ENCODE peak calls at places on chromosomes 16 and 17, in eight cellular contexts. H, G, M, N, F, Z, O and I are unnamed samples. For H3K4me1, the result is how much of the 10 kb centered on the place peaks cover.

GRCh38 chr17:50893183-50893993 is 27.2 kb upstream of the TOB1 start:
- DNase-seq in H (no peak), G (peak), M (peak), N (no peak), F (no peak), Z (peak), O (no peak), I (no peak)

GRCh38 chr17:6047966-6048365 is 22.2 kb upstream of the WSCD1 start:
- DNase-seq in H (no peak), G (no peak), M (no peak), N (no peak), F (no peak), Z (no peak), O (no peak), I (no peak)

GRCh38 chr17:80709090-80709695 is 164.6 kb downstream of the RPTOR start:
- DNase-seq in H (no peak), G (no peak), M (no peak), N (no peak), F (no peak), Z (no peak), O (no peak), I (no peak)

GRCh38 chr17:57284984-57285646 is 28.8 kb downstream of the MSI2 start:
- DNase-seq in H (peak), G (peak), M (peak), N (no peak), F (no peak), Z (no peak), O (no peak), I (peak)

GRCh38 chr17:75271955-75272847 is 1.2 kb upstream of the MIF4GD start:
- DNase-seq in H (no peak), G (no peak), M (no peak), N (no peak), F (no peak), Z (no peak), O (no peak), I (no peak)

GRCh38 chr16:57735755-57736418 is at the start of gene KATNB1:
- DNase-seq in H (no peak), G (no peak), M (no peak), N (no peak), F (peak), Z (no peak), O (no peak), I (peak)

GRCh38 chr17:66633322-66633965 is 201.5 kb upstream of the CACNG5 start:
- DNase-seq in H (no peak), G (no peak), M (no peak), N (no peak), F (peak), Z (no peak), O (no peak), I (no peak)

GRCh38 chr16:27759301-27759871 is 209.4 kb downstream of the KATNIP start:
- DNase-seq in H (no peak), G (no peak), M (no peak), N (peak), F (no peak), Z (no peak), O (no peak), I (no peak)

GRCh38 chr16:81700071-81700779 is 78.9 kb upstream of the PLCG2 start:
- DNase-seq in H (no peak), G (no peak), M (no peak), N (no peak), F (no peak), Z (no peak), O (no peak), I (no peak)

GRCh38 chr16:3214904-3215600 is 19.9 kb downstream of the ZNF200 start:
- DNase-seq in H (no peak), G (no peak), M (no peak), N (no peak), F (no peak), Z (no peak), O (no peak), I (no peak)

GRCh38 chr17:27996157-27997043 is 46.1 kb upstream of the NLK start:
- DNase-seq in H (no peak), G (no peak), M (no peak), N (no peak), F (no peak), Z (no peak), O (no peak), I (no peak)

GRCh38 chr17:28717578-28718316 is at the start of gene RAB34:
- DNase-seq in H (peak), G (peak), M (peak), N (peak), F (peak), Z (peak), O (no peak), I (no peak)

GRCh38 chr17:27540300-27541105 is 84.3 kb downstream of the KSR1 start:
- DNase-seq in H (no peak), G (no peak), M (peak), N (peak), F (no peak), Z (peak), O (no peak), I (no peak)

GRCh38 chr17:59838196-59838911 is 54.4 kb downstream of the TUBD1 start:
- DNase-seq in H (no peak), G (no peak), M (no peak), N (no peak), F (no peak), Z (no peak), O (no peak), I (peak)

GRCh38 chr17:41906465-41907184 is 12.1 kb downstream of the ACLY start:
- DNase-seq in H (no peak), G (no peak), M (no peak), N (no peak), F (no peak), Z (no peak), O (no peak), I (no peak)

GRCh38 chr16:16994831-16995230 is 475.9 kb downstream of the XYLT1 start:
- DNase-seq in H (no peak), G (peak), M (no peak), N (no peak), F (no peak), Z (no peak), O (no peak), I (no peak)

GRCh38 chr16:1771072-1771863 is at the start of gene NME3:
- DNase-seq in H (peak), G (peak), M (peak), N (peak), F (peak), Z (peak), O (no peak), I (peak)

GRCh38 chr17:79937435-79937870 is 98.2 kb upstream of the CBX4 start:
- DNase-seq in H (no peak), G (no peak), M (no peak), N (no peak), F (no peak), Z (no peak), O (no peak), I (no peak)

GRCh38 chr17:36661047-36661666 is 59.8 kb downstream of the MRM1 start:
- DNase-seq in H (no peak), G (no peak), M (no peak), N (no peak), F (no peak), Z (no peak), O (no peak), I (no peak)

GRCh38 chr17:57350266-57350665 is 93.9 kb downstream of the MSI2 start:
- DNase-seq in H (no peak), G (no peak), M (no peak), N (no peak), F (no peak), Z (peak), O (no peak), I (no peak)

GRCh38 chr16:84700518-84701277 is 898 bp downstream of the USP10 start:
- DNase-seq in H (no peak), G (peak), M (peak), N (no peak), F (peak), Z (no peak), O (no peak), I (peak)
- H3K4me3 ChIP-seq in H (peak), G (peak), M (peak), N (peak), F (peak), Z (peak), O (peak), I (peak)

GRCh38 chr17:1399366-1399678 is 700 bp downstream of the YWHAE start:
- DNase-seq in H (no peak), G (no peak), M (no peak), N (peak), F (peak), Z (no peak), O (no peak), I (no peak)

GRCh38 chr17:1398028-1398427 is 2.0 kb downstream of the YWHAE start:
- DNase-seq in H (no peak), G (no peak), M (no peak), N (no peak), F (no peak), Z (no peak), O (no peak), I (no peak)

GRCh38 chr17:1399679-1400512 is at the start of gene YWHAE:
- DNase-seq in H (peak), G (peak), M (peak), N (peak), F (peak), Z (peak), O (peak), I (peak)

GRCh38 chr17:1402268-1402598 is 2.2 kb upstream of the YWHAE start:
- DNase-seq in H (no peak), G (no peak), M (no peak), N (no peak), F (no peak), Z (no peak), O (no peak), I (no peak)

GRCh38 chr17:1398900-1399299 is 1.1 kb downstream of the YWHAE start:
- DNase-seq in H (no peak), G (peak), M (peak), N (no peak), F (peak), Z (no peak), O (no peak), I (no peak)
- H3K4me1 ChIP-seq in H (under half), G (under half), M (half or more), N (half or more), F (under half), Z (under half), O (half or more), I (under half)

GRCh38 chr17:76671123-76671911 is 27.8 kb upstream of the ST6GALNAC1 start:
- DNase-seq in H (peak), G (peak), M (peak), N (peak), F (peak), Z (peak), O (peak), I (peak)

GRCh38 chr17:76671912-76672262 is 28.3 kb upstream of the ST6GALNAC1 start:
- DNase-seq in H (no peak), G (no peak), M (no peak), N (no peak), F (no peak), Z (no peak), O (no peak), I (no peak)

GRCh38 chr17:76673729-76674128 is 30.2 kb upstream of the ST6GALNAC1 start:
- DNase-seq in H (no peak), G (no peak), M (no peak), N (no peak), F (no peak), Z (no peak), O (no peak), I (no peak)

GRCh38 chr17:76672270-76672851 is 28.8 kb upstream of the ST6GALNAC1 start:
- DNase-seq in H (no peak), G (no peak), M (peak), N (no peak), F (no peak), Z (no peak), O (no peak), I (no peak)

DNA sequence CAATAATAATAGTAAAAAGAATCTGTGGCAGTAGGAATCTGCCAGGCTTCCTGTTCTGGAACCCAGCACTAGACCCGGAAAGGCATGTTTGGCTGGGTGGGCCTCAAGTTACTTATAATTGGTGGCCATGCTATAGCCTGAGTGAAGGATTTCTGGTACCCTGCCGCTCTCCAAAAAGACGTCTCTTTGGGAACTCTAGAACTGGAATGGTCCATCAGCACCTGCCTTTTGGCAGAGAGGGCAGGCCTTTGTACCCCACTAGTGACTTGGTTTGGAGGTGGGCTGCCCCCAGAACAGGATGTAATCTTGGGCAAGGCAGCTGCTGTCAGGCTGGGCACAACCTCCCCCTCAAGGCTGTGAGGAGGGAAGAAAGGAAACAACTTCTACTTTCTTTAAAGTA is 29.3 kb upstream of the ST6GALNAC1 start:
- DNase-seq in H (no peak), G (no peak), M (no peak), N (no peak), F (no peak), Z (no peak), O (no peak), I (no peak)
- H3K4me3 ChIP-seq in H (no peak), G (no peak), M (peak), N (no peak), F (no peak), Z (no peak), O (no peak), I (no peak)

GRCh38 chr16:9114112-9114511 is 22.7 kb downstream of the HAPSTR1 start:
- DNase-seq in H (no peak), G (no peak), M (no peak), N (no peak), F (no peak), Z (no peak), O (no peak), I (no peak)
- H3K4me1 ChIP-seq in H (under half), G (under half), M (half or more), N (half or more), F (under half), Z (under half), O (half or more), I (under half)

GRCh38 chr17:39735882-39736281 is 1.9 kb upstream of the GRB7 start:
- DNase-seq in H (no peak), G (no peak), M (no peak), N (no peak), F (no peak), Z (no peak), O (no peak), I (no peak)
- H3K4me3 ChIP-seq in H (no peak), G (no peak), M (no peak), N (no peak), F (no peak), Z (no peak), O (no peak), I (no peak)

GRCh38 chr17:77387891-77388290 is 247.1 kb downstream of the SEC14L1 start:
- DNase-seq in H (no peak), G (no peak), M (no peak), N (no peak), F (no peak), Z (no peak), O (no peak), I (no peak)

GRCh38 chr17:77390870-77391269 is 250.1 kb downstream of the SEC14L1 start:
- DNase-seq in H (no peak), G (no peak), M (no peak), N (no peak), F (no peak), Z (no peak), O (no peak), I (no peak)

GRCh38 chr17:77386502-77387192 is 245.9 kb downstream of the SEC14L1 start:
- DNase-seq in H (no peak), G (no peak), M (no peak), N (no peak), F (no peak), Z (no peak), O (no peak), I (no peak)

GRCh38 chr17:77385750-77386501 is 245.2 kb downstream of the SEC14L1 start:
- DNase-seq in H (no peak), G (no peak), M (no peak), N (peak), F (no peak), Z (peak), O (no peak), I (no peak)

GRCh38 chr17:77388384-77389306 is 247.9 kb downstream of the SEC14L1 start:
- DNase-seq in H (no peak), G (no peak), M (no peak), N (no peak), F (no peak), Z (no peak), O (no peak), I (no peak)
- H3K4me1 ChIP-seq in H (half or more), G (half or more), M (half or more), N (half or more), F (half or more), Z (under half), O (half or more), I (under half)

GRCh38 chr17:39658760-39659159 is 6.4 kb upstream of the TCAP start:
- DNase-seq in H (no peak), G (no peak), M (no peak), N (no peak), F (no peak), Z (no peak), O (no peak), I (no peak)

GRCh38 chr17:39660397-39661043 is 4.6 kb upstream of the TCAP start:
- DNase-seq in H (no peak), G (no peak), M (no peak), N (no peak), F (no peak), Z (no peak), O (no peak), I (no peak)

GRCh38 chr17:39661044-39661406 is 4.1 kb upstream of the TCAP start:
- DNase-seq in H (no peak), G (peak), M (no peak), N (no peak), F (no peak), Z (no peak), O (no peak), I (no peak)

GRCh38 chr17:39659286-39660010 is 5.7 kb upstream of the TCAP start:
- DNase-seq in H (no peak), G (no peak), M (no peak), N (no peak), F (no peak), Z (no peak), O (no peak), I (no peak)

GRCh38 chr17:39660011-39660360 is 5.2 kb upstream of the TCAP start:
- DNase-seq in H (no peak), G (no peak), M (no peak), N (no peak), F (no peak), Z (no peak), O (no peak), I (no peak)
- H3K4me3 ChIP-seq in H (no peak), G (no peak), M (no peak), N (peak), F (no peak), Z (no peak), O (no peak), I (no peak)

GRCh38 chr16:87822571-87822970 is 46.7 kb downstream of the SLC7A5 start:
- DNase-seq in H (peak), G (peak), M (no peak), N (no peak), F (peak), Z (no peak), O (no peak), I (peak)
- H3K4me1 ChIP-seq in H (under half), G (half or more), M (under half), N (under half), F (under half), Z (under half), O (half or more), I (under half)

GRCh38 chr17:43780135-43780534 is at the start of gene CFAP97D1:
- DNase-seq in H (no peak), G (no peak), M (no peak), N (no peak), F (no peak), Z (no peak), O (no peak), I (no peak)
- H3K4me3 ChIP-seq in H (peak), G (peak), M (peak), N (peak), F (peak), Z (peak), O (peak), I (peak)

GRCh38 chr17:18896146-18896545 is 38.2 kb downstream of the PRPSAP2 start:
- DNase-seq in H (no peak), G (no peak), M (no peak), N (no peak), F (no peak), Z (no peak), O (no peak), I (no peak)

GRCh38 chr17:18891541-18891940 is 33.6 kb downstream of the PRPSAP2 start:
- DNase-seq in H (no peak), G (no peak), M (no peak), N (no peak), F (no peak), Z (no peak), O (no peak), I (no peak)

GRCh38 chr17:18896947-18897346 is 39.0 kb downstream of the PRPSAP2 start:
- DNase-seq in H (no peak), G (no peak), M (no peak), N (no peak), F (no peak), Z (no peak), O (no peak), I (no peak)
- H3K4me1 ChIP-seq in H (under half), G (under half), M (under half), N (under half), F (under half), Z (under half), O (under half), I (under half)